ENCODE peak calls at places on chromosomes 11 and 22, in six cellular contexts. One of them, this sample, is unnamed.

GRCh38 chr11:119432484-119433368 is 9.8 kb upstream of the THY1 start:
- DNase-seq in endothelial cell of umbilical vein: no peak
- DNase-seq in A549: no peak
- DNase-seq in HepG2: no peak
- DNase-seq in NB4: no peak
- DNase-seq in GM12878: no peak
- DNase-seq in this sample: no peak

GRCh38 chr11:97722065-97722464 is 1298.7 kb upstream of the CNTN5 start:
- DNase-seq in endothelial cell of umbilical vein: peak
- DNase-seq in A549: no peak
- DNase-seq in HepG2: peak
- DNase-seq in NB4: no peak
- DNase-seq in GM12878: no peak
- DNase-seq in this sample: no peak

GRCh38 chr11:116276051-116277044 is 496.4 kb downstream of the BUD13 start:
- DNase-seq in endothelial cell of umbilical vein: peak
- DNase-seq in A549: peak
- DNase-seq in HepG2: peak
- DNase-seq in NB4: peak
- DNase-seq in GM12878: no peak
- DNase-seq in this sample: peak

GRCh38 chr11:80136991-80137390 is 696.2 kb upstream of the TENM4 start:
- DNase-seq in endothelial cell of umbilical vein: no peak
- DNase-seq in A549: no peak
- DNase-seq in HepG2: no peak
- DNase-seq in NB4: no peak
- DNase-seq in GM12878: no peak
- DNase-seq in this sample: no peak

GRCh38 chr22:46126853-46127385 is 23.4 kb upstream of the PPARA start:
- DNase-seq in endothelial cell of umbilical vein: no peak
- DNase-seq in A549: no peak
- DNase-seq in HepG2: no peak
- DNase-seq in NB4: no peak
- DNase-seq in GM12878: no peak
- DNase-seq in this sample: no peak

GRCh38 chr22:30044369-30044768 is 35.9 kb upstream of the HORMAD2 start:
- DNase-seq in endothelial cell of umbilical vein: peak
- DNase-seq in A549: no peak
- DNase-seq in HepG2: peak
- DNase-seq in NB4: no peak
- DNase-seq in GM12878: no peak
- DNase-seq in this sample: no peak

GRCh38 chr11:67465190-67465522 is 3.9 kb downstream of the TMEM134 start:
- DNase-seq in endothelial cell of umbilical vein: no peak
- DNase-seq in A549: no peak
- DNase-seq in HepG2: peak
- DNase-seq in NB4: no peak
- DNase-seq in GM12878: no peak
- DNase-seq in this sample: no peak

GRCh38 chr11:1508986-1509385 is 22.4 kb upstream of the MOB2 start:
- DNase-seq in endothelial cell of umbilical vein: no peak
- DNase-seq in A549: no peak
- DNase-seq in HepG2: no peak
- DNase-seq in NB4: no peak
- DNase-seq in GM12878: no peak
- DNase-seq in this sample: no peak

GRCh38 chr22:48396785-48397530 is 1430.7 kb downstream of the BRD1 start:
- DNase-seq in endothelial cell of umbilical vein: no peak
- DNase-seq in A549: no peak
- DNase-seq in HepG2: peak
- DNase-seq in NB4: no peak
- DNase-seq in GM12878: no peak
- DNase-seq in this sample: no peak

GRCh38 chr22:35072939-35073338 is 7.0 kb downstream of the ISX start:
- DNase-seq in endothelial cell of umbilical vein: no peak
- DNase-seq in A549: no peak
- DNase-seq in HepG2: no peak
- DNase-seq in NB4: peak
- DNase-seq in GM12878: no peak
- DNase-seq in this sample: no peak

GRCh38 chr11:23856654-23857053 is 640.2 kb upstream of the LUZP2 start:
- DNase-seq in endothelial cell of umbilical vein: no peak
- DNase-seq in A549: no peak
- DNase-seq in HepG2: no peak
- DNase-seq in NB4: peak
- DNase-seq in GM12878: no peak
- DNase-seq in this sample: no peak

GRCh38 chr11:43972366-43972765 is 29.9 kb downstream of the C11orf96 start:
- DNase-seq in endothelial cell of umbilical vein: no peak
- DNase-seq in A549: no peak
- DNase-seq in HepG2: no peak
- DNase-seq in NB4: no peak
- DNase-seq in GM12878: no peak
- DNase-seq in this sample: no peak

GRCh38 chr22:21982338-21982965 is at the start of gene TOP3B:
- DNase-seq in endothelial cell of umbilical vein: peak
- DNase-seq in A549: peak
- DNase-seq in HepG2: peak
- DNase-seq in NB4: peak
- DNase-seq in GM12878: peak
- DNase-seq in this sample: peak

GRCh38 chr11:65435981-65436411 is 13.4 kb downstream of the NEAT1 start:
- DNase-seq in endothelial cell of umbilical vein: peak
- DNase-seq in A549: no peak
- DNase-seq in HepG2: no peak
- DNase-seq in NB4: no peak
- DNase-seq in GM12878: no peak
- DNase-seq in this sample: no peak

GRCh38 chr22:33971561-33971961 is 51.3 kb upstream of the LARGE1 start:
- DNase-seq in endothelial cell of umbilical vein: no peak
- DNase-seq in A549: no peak
- DNase-seq in HepG2: peak
- DNase-seq in NB4: peak
- DNase-seq in GM12878: no peak
- DNase-seq in this sample: no peak

GRCh38 chr11:47863189-47863892 is 15.2 kb upstream of the NUP160 start:
- DNase-seq in endothelial cell of umbilical vein: no peak
- DNase-seq in A549: no peak
- DNase-seq in HepG2: no peak
- DNase-seq in NB4: peak
- DNase-seq in GM12878: no peak
- DNase-seq in this sample: no peak

GRCh38 chr11:1208361-1209261 is 14.3 kb upstream of the MUC5B start:
- DNase-seq in endothelial cell of umbilical vein: no peak
- DNase-seq in A549: no peak
- DNase-seq in HepG2: no peak
- DNase-seq in NB4: no peak
- DNase-seq in GM12878: no peak
- DNase-seq in this sample: no peak

GRCh38 chr22:37581534-37581933 is 1.6 kb upstream of the LGALS2 start:
- DNase-seq in endothelial cell of umbilical vein: no peak
- DNase-seq in A549: no peak
- DNase-seq in HepG2: no peak
- DNase-seq in NB4: peak
- DNase-seq in GM12878: no peak
- DNase-seq in this sample: no peak

GRCh38 chr11:131800452-131800851 is 430.0 kb downstream of the NTM start:
- DNase-seq in endothelial cell of umbilical vein: no peak
- DNase-seq in A549: no peak
- DNase-seq in HepG2: no peak
- DNase-seq in NB4: no peak
- DNase-seq in GM12878: no peak
- DNase-seq in this sample: no peak

GRCh38 chr22:39144101-39144815 is 8.2 kb downstream of the CBX7 start:
- DNase-seq in endothelial cell of umbilical vein: no peak
- DNase-seq in A549: no peak
- DNase-seq in HepG2: no peak
- DNase-seq in NB4: peak
- DNase-seq in GM12878: peak
- DNase-seq in this sample: no peak

GRCh38 chr11:119714590-119714989 is 14.4 kb downstream of the NECTIN1 start:
- DNase-seq in endothelial cell of umbilical vein: no peak
- DNase-seq in A549: no peak
- DNase-seq in HepG2: no peak
- DNase-seq in NB4: no peak
- DNase-seq in GM12878: no peak
- DNase-seq in this sample: no peak

GRCh38 chr22:41922336-41922735 is 4.3 kb downstream of the TNFRSF13C start:
- DNase-seq in endothelial cell of umbilical vein: no peak
- DNase-seq in A549: no peak
- DNase-seq in HepG2: no peak
- DNase-seq in NB4: no peak
- DNase-seq in GM12878: no peak
- DNase-seq in this sample: no peak

GRCh38 chr11:2884424-2884815 is 1.2 kb downstream of the CDKN1C start:
- DNase-seq in endothelial cell of umbilical vein: peak
- DNase-seq in A549: no peak
- DNase-seq in HepG2: no peak
- DNase-seq in NB4: no peak
- DNase-seq in GM12878: no peak
- DNase-seq in this sample: peak
- TF ChIP-seq MYC in endothelial cell of umbilical vein: no peak
- TF ChIP-seq MYC in A549: no peak
- TF ChIP-seq MYC in HepG2: no peak
- TF ChIP-seq MYC in NB4: no peak
- TF ChIP-seq MYC in GM12878: no peak
- TF ChIP-seq MYC in this sample: no peak

GRCh38 chr22:23205330-23205729 is 25.0 kb downstream of the BCR start:
- DNase-seq in endothelial cell of umbilical vein: no peak
- DNase-seq in A549: no peak
- DNase-seq in HepG2: no peak
- DNase-seq in NB4: no peak
- DNase-seq in GM12878: no peak
- DNase-seq in this sample: no peak

GRCh38 chr22:23210428-23211170 is 30.3 kb downstream of the BCR start:
- DNase-seq in endothelial cell of umbilical vein: no peak
- DNase-seq in A549: no peak
- DNase-seq in HepG2: no peak
- DNase-seq in NB4: no peak
- DNase-seq in GM12878: no peak
- DNase-seq in this sample: peak

GRCh38 chr22:23204541-23205157 is 24.3 kb downstream of the BCR start:
- DNase-seq in endothelial cell of umbilical vein: no peak
- DNase-seq in A549: no peak
- DNase-seq in HepG2: no peak
- DNase-seq in NB4: no peak
- DNase-seq in GM12878: no peak
- DNase-seq in this sample: no peak

GRCh38 chr22:23206915-23207314 is 26.6 kb downstream of the BCR start:
- DNase-seq in endothelial cell of umbilical vein: no peak
- DNase-seq in A549: no peak
- DNase-seq in HepG2: no peak
- DNase-seq in NB4: no peak
- DNase-seq in GM12878: no peak
- DNase-seq in this sample: peak

GRCh38 chr22:23207786-23208325 is 27.5 kb downstream of the BCR start:
- DNase-seq in endothelial cell of umbilical vein: no peak
- DNase-seq in A549: no peak
- DNase-seq in HepG2: no peak
- DNase-seq in NB4: no peak
- DNase-seq in GM12878: no peak
- DNase-seq in this sample: peak
- TF ChIP-seq MYC in endothelial cell of umbilical vein: no peak
- TF ChIP-seq MYC in A549: no peak
- TF ChIP-seq MYC in HepG2: no peak
- TF ChIP-seq MYC in NB4: no peak
- TF ChIP-seq MYC in GM12878: no peak
- TF ChIP-seq MYC in this sample: no peak

DNA sequence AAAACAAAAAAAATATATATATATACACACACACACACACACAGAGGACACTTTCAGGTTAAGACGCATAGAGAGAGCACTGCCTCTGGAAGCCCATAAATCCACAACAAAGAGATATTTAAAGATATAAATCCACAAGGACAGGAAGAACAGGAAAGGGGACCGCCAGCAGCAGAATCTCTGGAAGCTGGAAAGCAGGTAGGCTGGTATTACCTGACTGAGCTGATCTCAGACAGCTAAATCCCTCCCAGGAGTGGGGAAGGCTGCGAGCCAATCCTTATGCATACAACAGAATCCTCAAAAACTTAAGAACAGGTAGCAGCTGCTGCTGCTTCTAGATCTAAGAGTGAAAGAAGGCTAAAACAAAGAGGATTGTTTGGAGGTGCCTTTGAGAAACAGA is 1.8 kb upstream of the MCAT start:
- DNase-seq in endothelial cell of umbilical vein: no peak
- DNase-seq in A549: no peak
- DNase-seq in HepG2: no peak
- DNase-seq in NB4: no peak
- DNase-seq in GM12878: no peak
- DNase-seq in this sample: no peak
- TF ChIP-seq MYC in endothelial cell of umbilical vein: no peak
- TF ChIP-seq MYC in A549: no peak
- TF ChIP-seq MYC in HepG2: no peak
- TF ChIP-seq MYC in NB4: no peak
- TF ChIP-seq MYC in GM12878: no peak
- TF ChIP-seq MYC in this sample: no peak

DNA sequence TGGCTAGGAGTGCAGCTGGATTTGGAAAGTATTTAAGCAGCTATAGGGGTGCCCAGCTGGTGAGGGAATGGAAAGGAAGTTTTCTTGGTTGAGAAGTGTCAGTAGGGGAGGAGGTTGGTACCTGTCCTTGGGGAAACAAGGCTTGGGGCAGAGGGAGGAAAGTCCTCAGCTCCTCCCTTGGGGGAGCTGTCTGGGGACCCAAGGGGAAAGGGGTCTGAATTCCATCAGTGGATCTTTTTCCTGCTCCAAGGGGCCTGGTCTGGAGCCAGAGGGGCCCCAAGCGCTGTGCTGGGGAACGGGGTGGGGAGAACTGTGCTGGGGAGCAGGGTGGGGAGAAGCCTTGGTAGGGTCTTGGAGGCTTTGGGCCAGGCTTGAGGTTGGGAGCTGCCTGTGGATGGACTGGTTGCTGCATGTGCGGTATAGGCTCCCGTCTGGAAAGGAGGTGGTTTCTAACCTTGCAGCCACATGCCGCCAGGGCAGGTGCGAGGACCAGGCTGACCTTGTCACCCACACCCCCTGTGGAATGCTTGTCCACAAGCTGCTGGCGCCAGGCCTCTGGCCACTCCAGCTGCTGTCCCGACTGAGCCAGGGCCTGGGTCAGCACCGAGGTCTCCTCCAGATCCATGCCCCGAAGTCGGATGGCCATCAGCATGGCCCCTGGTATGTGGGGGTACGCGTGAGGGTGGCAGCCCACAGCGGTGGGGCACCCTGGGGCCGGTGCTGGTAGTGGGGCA is 963 bp downstream of the TYMP start:
- DNase-seq in endothelial cell of umbilical vein: no peak
- DNase-seq in A549: no peak
- DNase-seq in HepG2: no peak
- DNase-seq in NB4: peak
- DNase-seq in GM12878: no peak
- DNase-seq in this sample: no peak
- TF ChIP-seq MYC in endothelial cell of umbilical vein: no peak
- TF ChIP-seq MYC in A549: no peak
- TF ChIP-seq MYC in HepG2: no peak
- TF ChIP-seq MYC in NB4: no peak
- TF ChIP-seq MYC in GM12878: no peak
- TF ChIP-seq MYC in this sample: no peak